ENCODE peak calls at places on chromosomes 4 and X, in seven cellular contexts. O is ascending aorta, T is right lobe of liver, J is thyroid gland, D is mucosa of descending colon, R is esophagus squamous epithelium, G is AG04450. W is an unnamed sample.

GRCh38 chr4:87150498-87151261 is 69.7 kb downstream of the KLHL8 start:
- DNase-seq in D (no peak), O (no peak), J (peak; percentile 37), T (no peak), G (peak; percentile 32), R (no peak), W (no peak)

GRCh38 chr4:99207911-99208718 is 10.9 kb downstream of the ADH6 start:
- DNase-seq in R (no peak), D (no peak), O (no peak), J (no peak), T (no peak), G (no peak), W (no peak)

GRCh38 chrX:16993791-16994318 is 47.4 kb downstream of the REPS2 start:
- DNase-seq in R (no peak), O (no peak), D (no peak), G (no peak), J (no peak), T (no peak), W (no peak)

GRCh38 chr4:1523907-1524636 is 117.8 kb upstream of the NKX1-1 start:
- DNase-seq in R (no peak), T (peak; percentile 9), J (no peak), G (no peak), O (no peak), D (peak; percentile 13), W (no peak)

GRCh38 chrX:39816871-39817731 is 280.7 kb downstream of the BCOR start:
- DNase-seq in O (no peak), D (no peak), T (peak; percentile 32), J (no peak), G (no peak), R (no peak), W (no peak)

GRCh38 chr4:114021445-114021844 is 42.0 kb upstream of the ARSJ start:
- DNase-seq in R (no peak), O (no peak), G (no peak), J (no peak), T (no peak), D (no peak), W (no peak)

GRCh38 chr4:19927381-19927780 is 324.3 kb upstream of the SLIT2 start:
- DNase-seq in O (no peak), J (peak; percentile 43), G (no peak), R (no peak), D (no peak), T (no peak), W (no peak)

GRCh38 chrX:155718964-155719586 is 106.3 kb upstream of the TMLHE start:
- DNase-seq in J (peak; percentile 79), G (no peak), D (no peak), O (no peak), T (no peak), R (no peak), W (no peak)

GRCh38 chr4:140800686-140801085 is 44.5 kb upstream of the TBC1D9 start:
- DNase-seq in R (no peak), D (no peak), T (no peak), G (no peak), J (no peak), O (no peak), W (no peak)

GRCh38 chr4:2243682-2244380 is 1.9 kb upstream of the HAUS3 start:
- DNase-seq in T (peak; percentile 39), O (no peak), D (peak; percentile 50), R (no peak), J (no peak), G (no peak), W (no peak)

GRCh38 chr4:76748649-76749048 is 149.3 kb downstream of the SOWAHB start:
- DNase-seq in R (no peak), O (no peak), J (peak; percentile 29), T (peak; percentile 44), G (no peak), D (peak; percentile 56), W (no peak)

GRCh38 chrX:150767045-150767395 is 73.8 kb downstream of the MTMR1 start:
- DNase-seq in R (no peak), O (no peak), D (no peak), J (no peak), T (no peak), G (no peak), W (no peak)

GRCh38 chrX:152652060-152652459 is 14.4 kb downstream of the GABRQ start:
- DNase-seq in T (no peak), D (no peak), G (no peak), R (no peak), O (no peak), J (no peak), W (no peak)

GRCh38 chrX:153628129-153628528 is 18.9 kb upstream of the DUSP9 start:
- DNase-seq in T (peak; percentile 11), R (no peak), D (no peak), G (no peak), O (no peak), J (no peak), W (no peak)

GRCh38 chrX:10379848-10380247 is 223.1 kb downstream of the CLCN4 start:
- DNase-seq in G (no peak), R (no peak), J (no peak), O (no peak), D (no peak), T (no peak), W (no peak)

GRCh38 chrX:10381218-10381617 is 224.4 kb downstream of the CLCN4 start:
- DNase-seq in T (no peak), O (no peak), D (no peak), G (no peak), R (no peak), J (no peak), W (no peak)

DNA sequence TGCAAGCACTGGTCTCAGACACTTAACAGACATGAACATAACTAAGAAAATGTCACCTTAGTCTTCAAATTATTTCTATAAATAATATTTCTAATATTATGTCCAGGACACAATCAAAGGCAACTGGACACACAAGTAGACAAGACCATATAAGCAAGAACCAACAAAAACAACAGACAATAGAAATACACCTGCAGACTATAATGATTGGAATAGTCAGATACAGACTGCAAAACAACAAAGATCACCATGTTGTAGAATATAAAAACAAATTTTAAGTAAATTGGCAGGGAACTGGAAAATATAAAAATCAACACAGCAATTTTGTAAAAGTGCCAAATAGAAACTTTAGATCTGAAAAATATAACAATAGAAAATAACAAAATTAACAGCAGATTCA is 220.7 kb downstream of the CLCN4 start:
- DNase-seq in D (no peak), J (no peak), T (no peak), G (no peak), O (no peak), R (no peak), W (no peak)
- H3K9me3 ChIP-seq in D (no peaks in the 10 kb centered on the region), J (no peaks in the 10 kb centered on the region), T (no peaks in the 10 kb centered on the region), G (no peaks in the 10 kb centered on the region), O (peaks cover 4% of the 10 kb centered on the region), R (no peaks in the 10 kb centered on the region), W (no peaks in the 10 kb centered on the region)

GRCh38 chrX:77118686-77119085 is 328.5 kb upstream of the FGF16 start:
- DNase-seq in D (no peak), O (no peak), G (no peak), R (no peak), T (no peak), J (no peak), W (no peak)
- H3K9me3 ChIP-seq in D (no peaks in the 10 kb centered on the region), O (no peaks in the 10 kb centered on the region), G (no peaks in the 10 kb centered on the region), R (no peaks in the 10 kb centered on the region), T (no peaks in the 10 kb centered on the region), J (no peaks in the 10 kb centered on the region), W (no peaks in the 10 kb centered on the region)

GRCh38 chr4:121439669-121440068 is 58.9 kb upstream of the QRFPR start:
- DNase-seq in J (no peak), G (no peak), R (no peak), D (no peak), O (no peak), T (no peak), W (no peak)
- H3K9me3 ChIP-seq in J (no peaks in the 10 kb centered on the region), G (no peaks in the 10 kb centered on the region), R (no peaks in the 10 kb centered on the region), D (peaks cover 8% of the 10 kb centered on the region), O (no peaks in the 10 kb centered on the region), T (no peaks in the 10 kb centered on the region), W (peaks cover 2% of the 10 kb centered on the region)

GRCh38 chrX:144791298-144791697 is 456.0 kb upstream of the SPANXN1 start:
- DNase-seq in G (no peak), O (no peak), J (no peak), D (no peak), T (no peak), R (no peak), W (no peak)
- H3K9me3 ChIP-seq in G (no peaks in the 10 kb centered on the region), O (no peaks in the 10 kb centered on the region), J (no peaks in the 10 kb centered on the region), D (peaks cover 13% of the 10 kb centered on the region), T (no peaks in the 10 kb centered on the region), R (no peaks in the 10 kb centered on the region), W (no peaks in the 10 kb centered on the region)

GRCh38 chrX:57680160-57680559 is at the start of gene NLRP2B:
- DNase-seq in G (no peak), R (no peak), D (no peak), O (no peak), T (no peak), J (no peak), W (no peak)

GRCh38 chrX:57678686-57679428 is 1.2 kb downstream of the NLRP2B start:
- DNase-seq in D (no peak), O (no peak), G (no peak), R (no peak), J (no peak), T (no peak), W (no peak)

GRCh38 chrX:57677132-57677858 is 2.8 kb downstream of the NLRP2B start:
- DNase-seq in O (no peak), G (no peak), T (no peak), J (no peak), R (no peak), D (no peak), W (no peak)

DNA sequence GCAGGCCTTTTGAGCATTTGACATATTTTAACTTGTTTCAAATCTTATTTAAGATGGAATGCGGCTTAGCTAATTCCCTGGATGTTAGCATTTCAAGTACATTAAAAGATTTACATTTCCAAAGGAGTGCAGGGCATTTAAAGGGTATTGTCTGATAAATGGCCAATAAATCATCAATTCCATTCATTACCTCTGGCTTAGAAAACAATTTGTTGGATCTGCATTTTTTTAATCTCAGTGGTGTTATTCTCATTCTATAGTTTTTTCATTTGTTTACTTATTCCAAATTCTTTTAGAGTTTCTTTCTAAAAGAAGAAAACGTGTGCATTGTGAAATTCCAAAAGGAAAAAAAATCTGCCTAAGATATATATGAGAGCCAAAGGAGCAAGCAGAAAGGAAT is 1.3 kb upstream of the NLRP2B start:
- DNase-seq in O (no peak), R (no peak), J (no peak), T (no peak), D (no peak), G (no peak), W (no peak)
- H3K9me3 ChIP-seq in O (no peaks in the 10 kb centered on the region), R (no peaks in the 10 kb centered on the region), J (no peaks in the 10 kb centered on the region), T (no peaks in the 10 kb centered on the region), D (no peaks in the 10 kb centered on the region), G (peaks cover 9% of the 10 kb centered on the region), W (no peaks in the 10 kb centered on the region)

GRCh38 chr4:14247767-14248166 is 620.2 kb upstream of the BOD1L1 start:
- DNase-seq in T (no peak), G (no peak), D (no peak), R (no peak), O (no peak), J (no peak), W (no peak)
- H3K9me3 ChIP-seq in T (no peaks in the 10 kb centered on the region), G (no peaks in the 10 kb centered on the region), D (no peaks in the 10 kb centered on the region), R (no peaks in the 10 kb centered on the region), O (no peaks in the 10 kb centered on the region), J (no peaks in the 10 kb centered on the region), W (no peaks in the 10 kb centered on the region)